ENCODE peak calls at places on chromosome 1, in six cellular contexts. P is Calu3, T is non-pigmented ciliary epithelial cell, W is transverse colon, K is germinal center, J is HuH-7.5. S is an unnamed sample.

GRCh38 chr1:28811369-28811765 is 603 bp upstream of the OPRD1 start:
- DNase-seq in P (no peak), J (no peak), K (no peak), T (no peak), W (no peak), S (no peak)

GRCh38 chr1:176055398-176055797 is 151.7 kb downstream of the COP1 start:
- DNase-seq in K (no peak), P (no peak), J (no peak), W (no peak), T (no peak), S (no peak)

GRCh38 chr1:6367381-6368007 is 26.1 kb downstream of the ACOT7 start:
- DNase-seq in J (no peak), W (no peak), K (no peak), P (no peak), T (no peak), S (no peak)

GRCh38 chr1:112466078-112466660 is 42.6 kb upstream of the WNT2B start:
- DNase-seq in J (peak; percentile 40), T (peak; percentile 81), P (peak; percentile 90), W (peak; percentile 96), K (peak; percentile 80), S (peak; percentile 95)

GRCh38 chr1:53381790-53382401 is 54.0 kb upstream of the LRP8 start:
- DNase-seq in P (peak; percentile 22), T (peak; percentile 40), W (no peak), J (no peak), K (no peak), S (no peak)

GRCh38 chr1:72281637-72282270 is 585 bp downstream of the NEGR1 start:
- DNase-seq in P (peak; percentile 13), K (no peak), J (no peak), W (no peak), T (no peak), S (no peak)

GRCh38 chr1:153339802-153340201 is 8.8 kb downstream of the PGLYRP4 start:
- DNase-seq in J (no peak), W (no peak), K (no peak), P (no peak), T (no peak), S (no peak)

GRCh38 chr1:159889202-159889601 is 10.8 kb downstream of the CFAP45 start:
- DNase-seq in T (no peak), J (no peak), W (no peak), P (no peak), K (peak; percentile 51), S (no peak)

GRCh38 chr1:213124590-213124989 is 73.5 kb downstream of the RPS6KC1 start:
- DNase-seq in J (no peak), K (no peak), T (no peak), W (no peak), P (no peak), S (no peak)

GRCh38 chr1:107058245-107059032 is 2.0 kb downstream of the PRMT6 start:
- DNase-seq in J (no peak), K (peak; percentile 6), T (no peak), W (no peak), P (no peak), S (no peak)

GRCh38 chr1:205832326-205832751 is 17.6 kb downstream of the PM20D1 start:
- DNase-seq in J (no peak), P (no peak), K (no peak), T (no peak), W (no peak), S (no peak)

GRCh38 chr1:25623007-25623406 is 6.4 kb downstream of the MAN1C1 start:
- DNase-seq in T (no peak), P (no peak), J (no peak), W (no peak), K (no peak), S (no peak)

GRCh38 chr1:186404454-186405051 is 28.9 kb downstream of the ODR4 start:
- DNase-seq in T (peak; percentile 26), K (peak; percentile 35), J (peak; percentile 7), P (peak; percentile 13), W (no peak), S (no peak)

GRCh38 chr1:39826583-39826982 is 37.9 kb upstream of the BMP8B start:
- DNase-seq in K (no peak), T (no peak), J (no peak), P (no peak), W (no peak), S (no peak)

S was measured in omental fat pad.